ENCODE peak calls at places on chromosome 1, in six cellular contexts. D is IMR-90, P is neuronal stem cell, W is mesendoderm, Q is H9, F is H1. G is an unnamed sample.

GRCh38 chr1:35717911-35718476 is 690 bp downstream of the C1orf216 start:
- DNase-seq in D (peak), P (no peak), W (peak), Q (peak), F (peak), G (peak)

GRCh38 chr1:179923044-179923443 is 31.6 kb upstream of the CEP350 start:
- DNase-seq in D (no peak), P (no peak), W (no peak), Q (no peak), F (no peak), G (no peak)

GRCh38 chr1:160855181-160855981 is 7.3 kb downstream of the CD244 start:
- DNase-seq in D (no peak), P (no peak), W (no peak), Q (no peak), F (no peak), G (no peak)

GRCh38 chr1:55474168-55474786 is 259.1 kb upstream of the USP24 start:
- DNase-seq in D (peak), P (no peak), W (no peak), Q (no peak), F (no peak), G (peak)

GRCh38 chr1:153534933-153535663 is 693 bp downstream of the S100A6 start:
- DNase-seq in D (no peak), P (no peak), W (no peak), Q (no peak), F (no peak), G (peak)

GRCh38 chr1:234217316-234217840 is 155.9 kb upstream of the COA6 start:
- DNase-seq in D (no peak), P (no peak), W (no peak), Q (no peak), F (no peak), G (no peak)

GRCh38 chr1:32541064-32541566 is 1.9 kb downstream of the ZBTB8A start:
- DNase-seq in D (no peak), P (no peak), W (no peak), Q (no peak), F (no peak), G (no peak)

GRCh38 chr1:84031928-84032327 is 33.0 kb upstream of the TTLL7 start:
- DNase-seq in D (no peak), P (no peak), W (peak), Q (no peak), F (no peak), G (no peak)

GRCh38 chr1:86441581-86441980 is 17.6 kb downstream of the CLCA2 start:
- DNase-seq in D (no peak), P (no peak), W (no peak), Q (no peak), F (no peak), G (no peak)

GRCh38 chr1:187032982-187033705 is 204.4 kb downstream of the PLA2G4A start:
- DNase-seq in D (no peak), P (no peak), W (no peak), Q (no peak), F (no peak), G (no peak)

GRCh38 chr1:158103860-158104522 is 76.7 kb upstream of the CD1D start:
- DNase-seq in D (no peak), P (no peak), W (peak), Q (peak), F (no peak), G (no peak)

GRCh38 chr1:248828845-248829244 is 3.1 kb upstream of the SH3BP5L start:
- DNase-seq in D (peak), P (no peak), W (no peak), Q (no peak), F (no peak), G (peak)

GRCh38 chr1:209368864-209369598 is 214.5 kb upstream of the CAMK1G start:
- DNase-seq in D (peak), P (no peak), W (no peak), Q (no peak), F (no peak), G (no peak)

GRCh38 chr1:209364716-209365115 is 218.8 kb upstream of the CAMK1G start:
- DNase-seq in D (no peak), P (no peak), W (no peak), Q (no peak), F (no peak), G (no peak)

GRCh38 chr1:209367031-209367813 is 216.3 kb upstream of the CAMK1G start:
- DNase-seq in D (peak), P (no peak), W (no peak), Q (no peak), F (no peak), G (no peak)

DNA sequence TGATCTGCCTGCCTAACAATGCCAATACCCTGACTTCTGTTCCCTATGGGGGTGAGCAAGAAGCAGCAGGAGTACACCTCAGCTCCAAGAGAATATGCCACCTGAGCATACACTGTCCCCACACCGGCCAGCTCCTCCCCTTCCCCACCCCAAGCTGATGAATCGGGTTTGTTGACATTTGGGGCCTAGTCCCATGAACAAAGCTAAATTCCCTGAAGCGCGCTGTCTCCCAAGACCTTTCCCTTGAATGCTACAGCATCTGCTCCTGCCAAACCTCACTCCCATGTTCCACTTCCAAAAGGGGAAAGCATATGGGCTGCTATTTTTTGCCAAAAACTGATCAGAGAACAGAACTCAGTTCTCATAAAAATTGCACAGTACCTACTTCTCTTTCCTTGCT is 220.4 kb upstream of the CAMK1G start:
- DNase-seq in D (no peak), P (no peak), W (no peak), Q (peak), F (no peak), G (no peak)
- H3K4ac ChIP-seq in D (no peak), P (no peak), W (no peak), Q (no peak), F (no peak), G (no peak)

GRCh38 chr1:17744666-17745563 is 10.2 kb upstream of the ACTL8 start:
- DNase-seq in D (no peak), P (no peak), W (no peak), Q (no peak), F (no peak), G (no peak)

GRCh38 chr1:17743028-17743706 is 12.0 kb upstream of the ACTL8 start:
- DNase-seq in D (no peak), P (no peak), W (no peak), Q (no peak), F (no peak), G (no peak)

GRCh38 chr1:17741052-17741451 is 14.1 kb upstream of the ACTL8 start:
- DNase-seq in D (no peak), P (no peak), W (no peak), Q (no peak), F (no peak), G (no peak)

GRCh38 chr1:17743925-17744324 is 11.2 kb upstream of the ACTL8 start:
- DNase-seq in D (no peak), P (no peak), W (no peak), Q (no peak), F (no peak), G (no peak)

GRCh38 chr1:17742590-17742989 is 12.5 kb upstream of the ACTL8 start:
- DNase-seq in D (no peak), P (no peak), W (no peak), Q (no peak), F (no peak), G (no peak)
- H3K4ac ChIP-seq in D (no peak), P (no peak), W (no peak), Q (no peak), F (no peak), G (no peak)

GRCh38 chr1:1955651-1956094 is 36.6 kb upstream of the TMEM52 start:
- DNase-seq in D (no peak), P (no peak), W (peak), Q (no peak), F (no peak), G (no peak)
- H3K4ac ChIP-seq in D (no peak), P (no peak), W (no peak), Q (no peak), F (no peak), G (no peak)

DNA sequence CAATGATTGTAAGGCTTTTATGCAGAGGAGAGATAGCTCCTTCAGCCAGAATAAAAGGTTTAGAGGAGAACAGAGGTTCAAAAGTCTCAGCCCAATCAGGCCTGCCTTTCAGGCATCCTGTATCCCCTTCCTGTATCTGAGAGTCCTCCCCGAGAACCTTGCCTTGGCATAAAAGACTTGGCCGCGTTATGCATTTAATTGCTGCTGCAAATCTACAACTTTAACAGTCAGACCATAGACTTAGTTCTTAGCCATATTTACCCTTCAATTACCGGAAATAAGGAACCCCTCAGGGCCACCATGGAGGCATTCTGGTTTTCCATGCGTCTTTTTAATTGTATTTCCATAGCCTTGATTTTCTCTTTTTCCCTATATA is 18.3 kb upstream of the HYI start:
- DNase-seq in D (no peak), P (no peak), W (peak), Q (no peak), F (no peak), G (no peak)
- H3K4ac ChIP-seq in D (peak), P (no peak), W (no peak), Q (no peak), F (no peak), G (no peak)